ENCODE peak calls at places on chromosomes 12 and 14, in nine cellular contexts. M is transverse colon, J is osteoblast, F is IMR-90, A is stomach, L is spleen, D is gastrocnemius medialis, Z is breast epithelium, C is psoas muscle. N is an unnamed sample. For H3K4me1, the result is how much of the 10 kb centered on the place peaks cover.

GRCh38 chr14:65958664-65959562 is 527.3 kb upstream of the CCDC196 start:
- DNase-seq in L (no peak), C (no peak), Z (no peak), A (no peak), D (no peak), M (no peak), F (peak), J (no peak), N (no peak)

GRCh38 chr14:31080060-31080459 is 53.9 kb upstream of the STRN3 start:
- DNase-seq in L (no peak), C (no peak), D (no peak), A (no peak), F (peak), Z (no peak), M (no peak), J (peak), N (peak)

GRCh38 chr12:18750087-18750486 is 12.2 kb downstream of the CAPZA3 start:
- DNase-seq in Z (no peak), J (no peak), C (no peak), L (no peak), M (no peak), D (no peak), F (peak), A (no peak), N (no peak)

GRCh38 chr14:64786296-64787149 is 82.3 kb downstream of the PLEKHG3 start:
- DNase-seq in C (no peak), F (peak), D (no peak), Z (no peak), M (no peak), L (no peak), J (no peak), A (no peak), N (no peak)

GRCh38 chr12:32273712-32274111 is 125.6 kb upstream of the FGD4 start:
- DNase-seq in J (no peak), Z (no peak), F (no peak), D (no peak), A (no peak), M (peak), C (no peak), L (peak), N (no peak)

GRCh38 chr14:74846968-74847549 is 28.9 kb downstream of the PROX2 start:
- DNase-seq in F (peak), M (no peak), C (no peak), J (peak), A (no peak), Z (no peak), D (no peak), L (no peak), N (no peak)

GRCh38 chr12:92624236-92624635 is 78.6 kb upstream of the PLEKHG7 start:
- DNase-seq in J (peak), M (no peak), Z (no peak), C (no peak), D (no peak), A (no peak), L (no peak), F (peak), N (no peak)

GRCh38 chr12:122813310-122813713 is 21.9 kb upstream of the HIP1R start:
- DNase-seq in A (no peak), J (no peak), L (peak), M (no peak), C (no peak), Z (no peak), F (no peak), D (no peak), N (no peak)

GRCh38 chr14:22558221-22558913 is 30.7 kb downstream of the DAD1 start:
- DNase-seq in Z (no peak), J (peak), L (peak), C (no peak), A (no peak), F (no peak), M (no peak), D (no peak), N (no peak)

GRCh38 chr14:29475641-29476040 is 452.0 kb downstream of the PRKD1 start:
- DNase-seq in C (no peak), J (no peak), F (no peak), A (no peak), L (no peak), Z (no peak), D (no peak), M (no peak), N (no peak)

GRCh38 chr14:92719890-92720323 is 28.5 kb downstream of the LGMN start:
- DNase-seq in Z (no peak), C (no peak), D (no peak), M (peak), L (no peak), A (peak), J (peak), F (no peak), N (no peak)

GRCh38 chr12:121810833-121811433 is 7.1 kb downstream of the SETD1B start:
- DNase-seq in M (no peak), F (no peak), J (no peak), A (no peak), D (no peak), C (no peak), Z (no peak), L (no peak), N (no peak)

GRCh38 chr12:3168775-3169221 is 91.6 kb downstream of the TSPAN9 start:
- DNase-seq in C (peak), F (peak), L (no peak), J (peak), A (no peak), D (no peak), M (no peak), Z (peak), N (no peak)

GRCh38 chr12:52582971-52583456 is 9.4 kb upstream of the KRT74 start:
- DNase-seq in D (peak), M (peak), L (peak), A (peak), J (peak), F (peak), Z (peak), C (peak), N (peak)

GRCh38 chr12:69685810-69686209 is 13.3 kb downstream of the BEST3 start:
- DNase-seq in F (peak), M (no peak), J (no peak), D (peak), A (no peak), L (no peak), Z (no peak), C (no peak), N (no peak)

GRCh38 chr12:104866286-104866685 is 91.8 kb downstream of the SLC41A2 start:
- DNase-seq in Z (no peak), F (peak), A (no peak), J (peak), L (no peak), M (no peak), C (no peak), D (no peak), N (no peak)

GRCh38 chr12:122538496-122538895 is 11.4 kb downstream of the KNTC1 start:
- DNase-seq in F (no peak), Z (no peak), C (no peak), J (no peak), M (no peak), D (no peak), L (no peak), A (no peak), N (no peak)

GRCh38 chr12:30985814-30986452 is 59.4 kb downstream of the TSPAN11 start:
- DNase-seq in L (no peak), J (peak), F (peak), A (peak), D (no peak), Z (no peak), C (peak), M (peak), N (no peak)

GRCh38 chr12:106282457-106283097 is 20.0 kb upstream of the TCP11L2 start:
- DNase-seq in A (peak), D (no peak), Z (no peak), L (peak), C (peak), J (peak), F (peak), M (peak), N (no peak)

GRCh38 chr12:92538970-92539749 is 163.6 kb upstream of the PLEKHG7 start:
- DNase-seq in F (peak), L (no peak), A (no peak), J (peak), C (no peak), D (no peak), M (no peak), Z (no peak), N (no peak)

GRCh38 chr12:40032433-40033259 is 73.2 kb downstream of the SLC2A13 start:
- DNase-seq in J (no peak), C (no peak), D (no peak), L (no peak), F (no peak), M (no peak), A (no peak), Z (no peak), N (no peak)

GRCh38 chr12:96427269-96427729 is 27.1 kb upstream of the CDK17 start:
- DNase-seq in F (peak), J (peak), A (peak), C (peak), M (peak), Z (peak), D (peak), L (no peak), N (peak)

GRCh38 chr12:59403259-59403932 is 192.4 kb upstream of the SLC16A7 start:
- DNase-seq in Z (peak), A (peak), L (no peak), C (no peak), F (peak), J (peak), D (no peak), M (peak), N (no peak)

GRCh38 chr14:77124345-77125274 is 17.0 kb downstream of the ZDHHC22 start:
- DNase-seq in F (peak), C (peak), M (peak), Z (no peak), D (no peak), A (peak), L (peak), J (peak), N (peak)

GRCh38 chr14:106831322-106831720 is 1304.9 kb downstream of the TMEM121 start:
- DNase-seq in A (no peak), F (no peak), J (no peak), M (peak), C (no peak), Z (no peak), D (no peak), L (peak), N (no peak)

GRCh38 chr12:121960541-121960940 is 42.1 kb downstream of the CFAP251 start:
- DNase-seq in A (no peak), J (no peak), M (no peak), L (no peak), Z (no peak), C (no peak), D (no peak), F (no peak), N (no peak)

GRCh38 chr14:34052658-34053014 is 101.8 kb upstream of the EGLN3 start:
- DNase-seq in F (no peak), M (no peak), D (no peak), C (peak), J (no peak), Z (no peak), A (peak), L (no peak), N (no peak)

GRCh38 chr12:6951551-6952120 is 480 bp downstream of the PTPN6 start:
- DNase-seq in J (no peak), M (no peak), D (no peak), C (no peak), Z (no peak), A (no peak), L (no peak), F (no peak), N (no peak)

GRCh38 chr12:6952860-6953416 is 1.8 kb downstream of the PTPN6 start:
- DNase-seq in F (no peak), A (no peak), Z (no peak), M (no peak), J (peak), L (peak), C (no peak), D (no peak), N (no peak)

GRCh38 chr12:6953417-6954315 is 2.5 kb downstream of the PTPN6 start:
- DNase-seq in C (no peak), Z (no peak), D (no peak), J (peak), F (no peak), A (peak), M (peak), L (peak), N (no peak)

GRCh38 chr12:6950944-6951540 is at the start of gene PTPN6:
- DNase-seq in A (peak), C (no peak), Z (no peak), D (no peak), J (peak), F (no peak), L (peak), M (peak), N (no peak)

GRCh38 chr12:6952121-6952859 is 1.1 kb downstream of the PTPN6 start:
- DNase-seq in L (peak), J (peak), Z (no peak), A (no peak), M (no peak), F (no peak), D (no peak), C (no peak), N (no peak)
- TF ChIP-seq CTCF in L (no peak), J (no peak), Z (no peak), A (no peak), M (no peak), F (no peak), D (no peak), C (no peak), N (no peak)

GRCh38 chr12:110039085-110039807 is 9.1 kb downstream of the C12orf76 start:
- DNase-seq in A (peak), D (no peak), Z (peak), M (peak), L (no peak), J (peak), C (no peak), F (peak), N (no peak)
- H3K4me1 ChIP-seq in A (under half), D (under half), Z (under half), M (under half), L (half or more), J (under half), C (half or more), F (under half), N (under half)

GRCh38 chr14:94582851-94583250 is 1.6 kb downstream of the SERPINA5 start:
- DNase-seq in Z (no peak), L (no peak), A (no peak), M (no peak), D (no peak), C (no peak), J (no peak), F (no peak), N (no peak)

GRCh38 chr14:94583557-94583956 is 2.3 kb downstream of the SERPINA5 start:
- DNase-seq in Z (no peak), D (no peak), C (no peak), L (no peak), J (no peak), A (no peak), M (no peak), F (no peak), N (no peak)

GRCh38 chr14:94578712-94579111 is 2.5 kb upstream of the SERPINA5 start:
- DNase-seq in M (no peak), D (no peak), J (no peak), L (no peak), A (no peak), C (no peak), Z (no peak), F (no peak), N (no peak)

GRCh38 chr14:94582199-94582750 is 1.0 kb downstream of the SERPINA5 start:
- DNase-seq in J (no peak), Z (no peak), M (no peak), C (no peak), F (no peak), D (peak), A (peak), L (no peak), N (no peak)

DNA sequence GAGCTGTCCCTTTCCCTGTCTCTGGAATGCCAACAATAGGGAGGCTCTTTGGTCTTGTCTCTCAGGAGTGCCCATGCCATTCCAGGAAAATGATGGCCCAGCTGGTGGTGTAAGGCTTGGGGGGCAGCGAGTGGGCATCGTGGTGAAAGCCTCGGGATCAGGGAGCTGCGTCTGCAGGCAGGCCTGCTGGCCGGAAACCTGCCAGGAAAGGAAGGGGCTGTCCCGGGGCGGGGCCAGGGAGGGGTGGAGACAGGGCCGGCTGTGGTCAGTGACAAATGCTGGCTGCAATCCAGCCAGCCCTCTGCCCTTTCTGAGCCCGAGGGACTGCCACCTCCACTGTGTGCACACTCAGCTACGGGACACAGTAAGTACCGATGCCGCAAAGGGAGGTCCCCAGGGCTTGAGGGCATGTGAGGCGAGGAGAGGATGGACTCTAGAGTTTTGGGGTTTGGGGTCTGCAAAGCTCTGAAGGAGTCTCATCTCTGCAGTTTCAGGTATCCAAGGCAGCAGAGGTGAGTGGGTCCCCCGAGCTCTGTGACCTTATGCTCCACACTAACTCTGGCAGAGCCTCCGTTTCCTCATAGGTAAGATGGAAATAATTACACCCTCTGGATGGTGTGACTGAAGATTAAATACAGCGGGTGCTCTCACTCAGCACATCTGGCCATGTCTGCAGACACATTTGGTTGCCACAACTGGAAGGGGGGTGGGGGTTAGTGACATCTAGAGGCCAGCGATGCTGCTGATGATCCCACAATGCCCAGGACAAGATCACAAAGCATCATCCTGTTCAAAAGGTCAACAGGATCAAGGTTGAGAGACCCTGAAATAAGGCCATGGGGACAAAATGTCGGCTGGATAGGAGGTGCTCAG is at the start of gene SERPINA5:
- DNase-seq in F (no peak), J (peak), D (peak), M (no peak), A (peak), C (peak), Z (peak), L (peak), N (peak)
- H3K4me3 ChIP-seq in F (no peak), J (no peak), D (no peak), M (no peak), A (no peak), C (no peak), Z (no peak), L (peak), N (no peak)

GRCh38 chr14:98445736-98446135 is 826.3 kb downstream of the BCL11B start:
- DNase-seq in L (no peak), D (no peak), A (no peak), F (no peak), C (no peak), J (no peak), M (no peak), Z (no peak), N (no peak)
- TF ChIP-seq CTCF in L (no peak), D (no peak), A (no peak), F (no peak), C (no peak), J (no peak), M (no peak), Z (no peak), N (no peak)

DNA sequence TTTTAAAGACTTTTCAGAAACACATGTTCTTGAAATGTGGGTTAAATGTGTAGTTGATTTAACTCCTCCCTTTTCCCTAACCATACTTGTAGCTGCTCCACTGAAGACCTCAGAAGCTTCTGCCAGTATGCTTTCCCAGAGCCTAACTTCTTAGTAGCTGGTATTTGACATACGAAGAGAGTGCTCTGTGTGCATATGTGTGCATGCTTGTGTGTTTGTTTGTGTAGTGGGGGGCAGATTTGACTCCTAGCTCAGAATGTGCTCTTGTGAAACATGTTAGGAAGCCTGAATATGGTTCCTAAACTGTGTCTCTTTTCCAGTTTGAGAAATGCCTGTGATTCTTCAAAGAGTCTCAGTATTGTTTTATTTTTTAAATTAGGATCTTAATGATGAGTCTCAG is 420.4 kb downstream of the PCNX1 start:
- DNase-seq in J (no peak), D (no peak), F (peak), M (no peak), L (no peak), Z (no peak), A (no peak), C (no peak), N (no peak)
- H3K4me1 ChIP-seq in J (under half), D (under half), F (under half), M (under half), L (half or more), Z (under half), A (under half), C (under half), N (under half)

DNA sequence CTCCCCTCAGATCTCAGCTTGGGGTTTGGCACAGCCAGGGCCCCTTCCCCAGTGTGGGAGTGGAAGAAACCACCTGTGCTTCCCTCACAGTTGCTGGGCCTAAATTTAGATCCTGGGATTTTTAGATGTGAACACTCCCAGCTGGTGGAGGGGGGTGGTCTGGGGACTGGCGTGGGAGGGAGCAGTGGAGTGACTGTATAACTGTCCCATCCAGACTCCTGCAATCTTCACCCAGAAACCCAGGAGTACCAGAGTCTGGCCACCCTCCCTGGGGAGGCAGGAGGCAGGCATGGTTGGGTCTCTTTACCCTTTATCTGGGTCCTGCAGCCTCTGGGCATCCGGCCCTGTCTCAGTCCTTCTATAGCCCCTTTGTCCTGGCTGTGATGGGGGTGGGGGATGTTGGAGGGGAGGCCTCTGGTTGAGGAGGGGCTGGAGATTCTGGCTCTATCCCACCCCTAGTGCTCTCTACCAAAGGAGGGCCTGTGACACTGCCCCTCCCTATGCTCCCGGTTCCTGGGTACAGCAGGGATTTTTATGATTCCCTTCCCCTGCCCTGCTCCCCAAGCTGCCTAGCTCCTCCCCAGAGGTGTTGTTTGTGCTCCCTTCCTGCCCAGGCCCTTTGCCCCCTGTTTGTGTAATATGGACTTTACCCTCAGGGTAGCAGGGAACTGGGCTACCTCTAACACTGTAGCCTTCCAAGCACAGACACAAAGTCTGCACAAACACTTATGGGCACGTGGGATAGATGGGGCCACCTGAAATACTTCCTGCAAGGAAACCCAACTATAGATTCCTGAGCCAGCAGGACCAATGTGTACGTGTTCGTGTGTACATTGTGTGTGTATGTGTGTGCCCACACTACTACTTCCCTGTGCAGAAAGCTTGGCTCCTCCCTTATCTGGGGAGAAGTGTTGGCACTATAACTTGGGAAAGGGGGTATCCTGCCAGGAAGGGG is 1.7 kb downstream of the ERBB3 start:
- DNase-seq in A (peak), L (no peak), F (no peak), Z (no peak), C (no peak), J (peak), M (peak), D (no peak), N (no peak)
- H3K4me3 ChIP-seq in A (peak), L (no peak), F (no peak), Z (no peak), C (no peak), J (no peak), M (peak), D (no peak), N (no peak)

GRCh38 chr12:14185441-14186192 is 179.9 kb upstream of the ATF7IP start:
- DNase-seq in M (peak), F (peak), D (no peak), Z (no peak), C (no peak), A (peak), L (no peak), J (no peak), N (no peak)
- TF ChIP-seq CTCF in M (peak), F (peak), D (peak), Z (peak), C (peak), A (peak), L (peak), J (peak), N (peak)

DNA sequence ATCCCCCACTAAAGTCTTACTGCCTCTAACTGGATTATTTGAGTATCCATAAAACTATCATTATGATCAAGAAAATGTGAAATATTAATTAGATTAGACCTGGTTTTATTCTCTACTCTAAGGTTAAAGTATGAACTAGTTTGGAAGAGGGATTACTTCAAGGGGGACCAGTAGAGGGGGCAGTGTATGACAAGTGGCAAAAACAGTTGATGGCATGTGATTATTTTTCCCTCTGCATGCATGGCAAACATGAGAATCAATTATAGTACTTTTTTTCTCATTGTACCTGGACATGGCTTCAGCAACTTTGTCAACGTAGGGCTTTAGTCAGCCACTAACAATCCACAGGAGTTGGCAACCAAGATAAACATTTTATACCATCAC is 145.0 kb upstream of the SLC38A2 start:
- DNase-seq in L (no peak), F (no peak), M (no peak), Z (no peak), J (no peak), A (no peak), D (no peak), C (no peak), N (no peak)
- H3K4me1 ChIP-seq in L (under half), F (under half), M (under half), Z (under half), J (under half), A (under half), D (under half), C (under half), N (under half)